ENCODE peak calls at places on chromosomes 4 and X, in nine cellular contexts. D is CD8-positive, alpha-beta memory T cell; U is pancreas; Y is kidney; F is adipocyte; R is breast epithelium; I is mammary epithelial cell; C is fibroblast of lung; W is psoas muscle. A is an unnamed sample.
A peak's percentile ranks its signal among the peaks of the same experiment; 100 is the strongest.

GRCh38 chrX:54817220-54817820 is 9.8 kb downstream of the MAGED2 start:
- DNase-seq in D (no peak), U (no peak), Y (no peak), F (peak; percentile 13), R (no peak), I (no peak), C (no peak), W (no peak), A (no peak)

GRCh38 chrX:74535211-74535621 is 79.2 kb downstream of the RLIM start:
- DNase-seq in D (no peak), U (no peak), Y (no peak), F (peak; percentile 67), R (no peak), I (peak; percentile 39), C (peak; percentile 63), W (no peak), A (no peak)

GRCh38 chr4:22500128-22500611 is 15.7 kb downstream of the ADGRA3 start:
- DNase-seq in D (no peak), U (peak; percentile 30), Y (no peak), F (no peak), R (no peak), I (peak; percentile 73), C (no peak), W (no peak), A (no peak)

GRCh38 chr4:74158561-74159396 is 861 bp downstream of the MTHFD2L start:
- DNase-seq in D (no peak), U (no peak), Y (no peak), F (peak; percentile 69), R (no peak), I (peak; percentile 37), C (peak; percentile 29), W (no peak), A (no peak)

GRCh38 chr4:120228086-120228485 is 161.4 kb upstream of the MAD2L1 start:
- DNase-seq in D (no peak), U (no peak), Y (no peak), F (peak; percentile 85), R (no peak), I (peak; percentile 7), C (no peak), W (no peak), A (no peak)

GRCh38 chrX:70494441-70494840 is 49.8 kb downstream of the DLG3 start:
- DNase-seq in D (no peak), U (no peak), Y (no peak), F (no peak), R (no peak), I (no peak), C (no peak), W (no peak), A (no peak)

GRCh38 chrX:8044861-8045434 is 117.7 kb upstream of the PNPLA4 start:
- DNase-seq in D (no peak), U (no peak), Y (no peak), F (no peak), R (no peak), I (peak; percentile 11), C (peak; percentile 80), W (no peak), A (no peak)

GRCh38 chrX:57270980-57271379 is 15.5 kb upstream of the FAAH2 start:
- DNase-seq in D (no peak), U (no peak), Y (no peak), F (no peak), R (no peak), I (no peak), C (no peak), W (no peak), A (no peak)

GRCh38 chr4:183906736-183907651 is 1.9 kb downstream of the STOX2 start:
- DNase-seq in D (no peak), U (peak; percentile 22), Y (peak; percentile 76), F (peak; percentile 3), R (no peak), I (no peak), C (no peak), W (peak; percentile 16), A (no peak)

GRCh38 chr4:23429497-23429896 is 460.4 kb downstream of the PPARGC1A start:
- DNase-seq in D (no peak), U (no peak), Y (no peak), F (no peak), R (no peak), I (no peak), C (no peak), W (no peak), A (no peak)

GRCh38 chr4:52251864-52252263 is 200.8 kb downstream of the SPATA18 start:
- DNase-seq in D (no peak), U (no peak), Y (no peak), F (no peak), R (no peak), I (no peak), C (no peak), W (no peak), A (no peak)
- H3K4me3 ChIP-seq in D (no peak overlapping the region), U (no peak overlapping the region), Y (no peak overlapping the region), F (peak overlapping the region; percentile 3), R (no peak overlapping the region), I (no peak overlapping the region), C (no peak overlapping the region), W (no peak overlapping the region), A (no peak overlapping the region)

DNA sequence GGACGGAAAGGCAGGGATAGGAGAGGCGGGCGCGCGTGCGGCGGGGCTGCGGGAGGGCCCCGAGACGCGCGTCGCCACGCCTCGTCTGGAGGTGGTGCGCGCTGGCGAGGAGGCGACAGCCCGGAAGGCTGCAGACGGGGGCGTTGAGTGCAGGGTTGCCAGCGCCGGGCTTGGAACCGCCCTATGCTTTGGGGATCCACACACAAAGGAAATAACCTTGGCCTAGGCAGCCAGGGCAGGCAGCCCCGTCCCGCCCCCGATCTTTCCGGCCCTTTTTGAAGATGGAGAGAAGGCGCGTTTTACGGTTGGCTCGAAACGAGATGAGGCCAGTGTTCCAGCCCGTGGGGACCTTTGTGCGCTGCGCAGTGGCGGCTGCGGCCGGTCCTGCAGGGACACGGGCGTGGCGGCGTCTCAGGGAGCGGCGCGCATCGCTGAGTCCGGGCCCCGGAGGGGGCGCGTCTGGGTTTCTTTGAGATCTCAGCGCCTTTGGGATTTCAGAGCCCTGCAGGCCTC is 50.8 kb upstream of the TRIM2 start:
- DNase-seq in D (peak; percentile 71), U (peak; percentile 46), Y (peak; percentile 86), F (peak; percentile 80), R (no peak), I (peak; percentile 51), C (peak; percentile 36), W (peak; percentile 35), A (peak; percentile 47)
- H3K4me1 ChIP-seq in D (peaks cover 13% of the 10 kb centered on the region), U (no peaks in the 10 kb centered on the region), Y (peaks cover 12% of the 10 kb centered on the region), F (peaks cover 18% of the 10 kb centered on the region), R (no peaks in the 10 kb centered on the region), I (peaks cover 19% of the 10 kb centered on the region), C (peaks cover 11% of the 10 kb centered on the region), W (no peaks in the 10 kb centered on the region), A (peaks cover 15% of the 10 kb centered on the region)

GRCh38 chr4:41189076-41189475 is 25.3 kb downstream of the APBB2 start:
- DNase-seq in D (no peak), U (no peak), Y (no peak), F (no peak), R (no peak), I (no peak), C (peak; percentile 36), W (no peak), A (no peak)

GRCh38 chr4:41184009-41184408 is 30.3 kb downstream of the APBB2 start:
- DNase-seq in D (no peak), U (no peak), Y (no peak), F (no peak), R (no peak), I (no peak), C (no peak), W (no peak), A (no peak)

GRCh38 chr4:41189669-41190068 is 24.7 kb downstream of the APBB2 start:
- DNase-seq in D (no peak), U (no peak), Y (no peak), F (no peak), R (no peak), I (no peak), C (peak; percentile 30), W (no peak), A (no peak)

GRCh38 chr4:41183021-41183553 is 31.3 kb downstream of the APBB2 start:
- DNase-seq in D (no peak), U (no peak), Y (no peak), F (no peak), R (no peak), I (no peak), C (no peak), W (no peak), A (no peak)

GRCh38 chr4:41185614-41186609 is 28.4 kb downstream of the APBB2 start:
- DNase-seq in D (no peak), U (no peak), Y (no peak), F (peak; percentile 51), R (no peak), I (peak; percentile 58), C (peak; percentile 57), W (no peak), A (no peak)
- H3K4me3 ChIP-seq in D (no peak overlapping the region), U (no peak overlapping the region), Y (peak overlapping the region; percentile 22), F (peak overlapping the region; percentile 72), R (no peak overlapping the region), I (peak overlapping the region; percentile 9), C (peak overlapping the region; percentile 36), W (peak overlapping the region; percentile 3), A (no peak overlapping the region)

GRCh38 chr4:40838742-40839141 is 89.0 kb downstream of the NSUN7 start:
- DNase-seq in D (no peak), U (no peak), Y (no peak), F (no peak), R (no peak), I (no peak), C (no peak), W (no peak), A (no peak)

GRCh38 chr4:40842318-40842717 is 92.6 kb downstream of the NSUN7 start:
- DNase-seq in D (no peak), U (no peak), Y (no peak), F (no peak), R (no peak), I (no peak), C (peak; percentile 50), W (no peak), A (no peak)

GRCh38 chr4:40842725-40843401 is 93.1 kb downstream of the NSUN7 start:
- DNase-seq in D (no peak), U (no peak), Y (no peak), F (no peak), R (peak; percentile 62), I (no peak), C (no peak), W (no peak), A (no peak)

GRCh38 chr4:40840985-40841571 is 91.3 kb downstream of the NSUN7 start:
- DNase-seq in D (peak; percentile 59), U (peak; percentile 59), Y (peak; percentile 79), F (peak; percentile 42), R (peak; percentile 71), I (peak; percentile 77), C (peak; percentile 86), W (peak; percentile 76), A (peak; percentile 58)

DNA sequence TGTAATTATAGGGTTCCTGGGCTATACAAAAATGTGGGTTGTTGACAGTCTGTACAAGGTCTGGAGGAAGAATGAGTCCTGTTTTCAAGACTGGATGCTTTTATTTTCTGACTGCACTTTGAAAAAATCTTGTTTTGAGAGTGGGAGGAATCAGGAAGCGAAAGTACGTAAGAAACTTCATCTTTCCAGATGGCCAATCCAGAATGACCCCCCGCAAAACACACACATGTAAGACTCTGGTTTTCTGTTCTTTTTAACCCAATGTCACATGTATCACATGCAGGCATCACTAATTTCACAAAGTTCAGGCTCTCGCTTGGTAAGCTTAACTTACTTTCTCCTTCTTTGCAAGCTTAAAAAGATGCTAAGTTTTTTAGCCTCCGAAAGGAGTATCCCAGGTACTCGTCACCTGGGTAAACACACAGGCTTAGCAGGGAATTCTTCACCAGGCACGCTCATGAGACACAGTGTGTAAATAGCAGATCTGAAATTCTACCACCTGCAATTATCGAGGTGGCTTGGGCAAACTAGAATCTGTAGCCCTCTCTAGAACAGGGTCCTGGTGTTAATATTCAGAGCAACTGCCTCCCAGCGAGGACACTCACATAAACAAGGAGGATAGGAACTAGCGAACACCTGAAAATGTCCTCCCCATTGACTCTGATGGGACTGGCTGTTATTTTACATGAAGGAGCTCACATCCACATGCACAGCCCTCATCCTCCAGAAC is 90.7 kb downstream of the NSUN7 start:
- DNase-seq in D (no peak), U (no peak), Y (no peak), F (no peak), R (no peak), I (no peak), C (no peak), W (no peak), A (no peak)
- H3K4me1 ChIP-seq in D (no peaks in the 10 kb centered on the region), U (no peaks in the 10 kb centered on the region), Y (peaks cover 3% of the 10 kb centered on the region), F (no peaks in the 10 kb centered on the region), R (no peaks in the 10 kb centered on the region), I (peaks cover 5% of the 10 kb centered on the region), C (no peaks in the 10 kb centered on the region), W (peaks cover 22% of the 10 kb centered on the region), A (no peaks in the 10 kb centered on the region)

A was measured in CD8-positive, alpha-beta T cell.